ENCODE peak calls at places on chromosomes 12 and 14, in six cellular contexts. One of them, this sample, is unnamed.
A peak's percentile ranks its signal among the peaks of the same experiment; 100 is the strongest.

GRCh38 chr12:124767075-124767821 is 96.4 kb downstream of the SCARB1 start:
- DNase-seq in esophagus squamous epithelium: peak; percentile 13
- DNase-seq in adrenal gland: peak; percentile 59
- DNase-seq in prostate gland: peak; percentile 61
- DNase-seq in uterus: peak; percentile 86
- DNase-seq in transverse colon: peak; percentile 83
- DNase-seq in this sample: peak; percentile 75

GRCh38 chr14:70653662-70654061 is 11.9 kb downstream of the TTC9 start:
- DNase-seq in esophagus squamous epithelium: no peak
- DNase-seq in adrenal gland: no peak
- DNase-seq in prostate gland: no peak
- DNase-seq in uterus: no peak
- DNase-seq in transverse colon: no peak
- DNase-seq in this sample: no peak

GRCh38 chr12:3200032-3200617 is 122.9 kb downstream of the TSPAN9 start:
- DNase-seq in esophagus squamous epithelium: no peak
- DNase-seq in adrenal gland: peak; percentile 56
- DNase-seq in prostate gland: peak; percentile 39
- DNase-seq in uterus: peak; percentile 57
- DNase-seq in transverse colon: peak; percentile 16
- DNase-seq in this sample: no peak

GRCh38 chr12:14573118-14573517 is 5.4 kb upstream of the PLBD1 start:
- DNase-seq in esophagus squamous epithelium: no peak
- DNase-seq in adrenal gland: no peak
- DNase-seq in prostate gland: no peak
- DNase-seq in uterus: no peak
- DNase-seq in transverse colon: no peak
- DNase-seq in this sample: no peak

GRCh38 chr14:55583942-55584468 is 4.0 kb downstream of the KTN1 start:
- DNase-seq in esophagus squamous epithelium: no peak
- DNase-seq in adrenal gland: no peak
- DNase-seq in prostate gland: no peak
- DNase-seq in uterus: no peak
- DNase-seq in transverse colon: no peak
- DNase-seq in this sample: no peak

GRCh38 chr12:19491863-19492262 is 52.6 kb downstream of the AEBP2 start:
- DNase-seq in esophagus squamous epithelium: no peak
- DNase-seq in adrenal gland: no peak
- DNase-seq in prostate gland: no peak
- DNase-seq in uterus: no peak
- DNase-seq in transverse colon: no peak
- DNase-seq in this sample: no peak

GRCh38 chr14:33509927-33510535 is 440.8 kb downstream of the EGLN3 start:
- DNase-seq in esophagus squamous epithelium: no peak
- DNase-seq in adrenal gland: peak; percentile 57
- DNase-seq in prostate gland: no peak
- DNase-seq in uterus: peak; percentile 18
- DNase-seq in transverse colon: no peak
- DNase-seq in this sample: no peak

GRCh38 chr12:14193623-14194022 is 171.9 kb upstream of the ATF7IP start:
- DNase-seq in esophagus squamous epithelium: no peak
- DNase-seq in adrenal gland: no peak
- DNase-seq in prostate gland: no peak
- DNase-seq in uterus: no peak
- DNase-seq in transverse colon: no peak
- DNase-seq in this sample: no peak

GRCh38 chr14:73402579-73402978 is 55.8 kb downstream of the NUMB start:
- DNase-seq in esophagus squamous epithelium: no peak
- DNase-seq in adrenal gland: no peak
- DNase-seq in prostate gland: no peak
- DNase-seq in uterus: no peak
- DNase-seq in transverse colon: no peak
- DNase-seq in this sample: no peak

GRCh38 chr12:79127268-79127895 is 262.8 kb downstream of the SYT1 start:
- DNase-seq in esophagus squamous epithelium: no peak
- DNase-seq in adrenal gland: no peak
- DNase-seq in prostate gland: no peak
- DNase-seq in uterus: no peak
- DNase-seq in transverse colon: no peak
- DNase-seq in this sample: no peak

GRCh38 chr12:93824514-93825500 is 147.6 kb downstream of the CRADD start:
- DNase-seq in esophagus squamous epithelium: no peak
- DNase-seq in adrenal gland: no peak
- DNase-seq in prostate gland: no peak
- DNase-seq in uterus: no peak
- DNase-seq in transverse colon: no peak
- DNase-seq in this sample: no peak

GRCh38 chr14:99378782-99379214 is 101.9 kb downstream of the SETD3 start:
- DNase-seq in esophagus squamous epithelium: no peak
- DNase-seq in adrenal gland: no peak
- DNase-seq in prostate gland: no peak
- DNase-seq in uterus: no peak
- DNase-seq in transverse colon: peak; percentile 24
- DNase-seq in this sample: no peak

GRCh38 chr12:93128332-93128707 is 199.2 kb upstream of the EEA1 start:
- DNase-seq in esophagus squamous epithelium: no peak
- DNase-seq in adrenal gland: no peak
- DNase-seq in prostate gland: peak; percentile 27
- DNase-seq in uterus: no peak
- DNase-seq in transverse colon: no peak
- DNase-seq in this sample: no peak

GRCh38 chr14:92486881-92487280 is 26.7 kb upstream of the RIN3 start:
- DNase-seq in esophagus squamous epithelium: no peak
- DNase-seq in adrenal gland: no peak
- DNase-seq in prostate gland: no peak
- DNase-seq in uterus: no peak
- DNase-seq in transverse colon: no peak
- DNase-seq in this sample: no peak

GRCh38 chr12:127711108-127711507 is 555.9 kb upstream of the TMEM132C start:
- DNase-seq in esophagus squamous epithelium: no peak
- DNase-seq in adrenal gland: no peak
- DNase-seq in prostate gland: no peak
- DNase-seq in uterus: no peak
- DNase-seq in transverse colon: no peak
- DNase-seq in this sample: no peak

GRCh38 chr12:105319691-105320209 is 10.7 kb upstream of the C12orf75 start:
- DNase-seq in esophagus squamous epithelium: no peak
- DNase-seq in adrenal gland: no peak
- DNase-seq in prostate gland: no peak
- DNase-seq in uterus: no peak
- DNase-seq in transverse colon: no peak
- DNase-seq in this sample: no peak

GRCh38 chr12:113146999-113147398 is 2.5 kb upstream of the CFAP73 start:
- DNase-seq in esophagus squamous epithelium: no peak
- DNase-seq in adrenal gland: no peak
- DNase-seq in prostate gland: no peak
- DNase-seq in uterus: no peak
- DNase-seq in transverse colon: no peak
- DNase-seq in this sample: no peak

GRCh38 chr12:55874465-55874864 is 31.7 kb upstream of the MMP19 start:
- DNase-seq in esophagus squamous epithelium: no peak
- DNase-seq in adrenal gland: no peak
- DNase-seq in prostate gland: no peak
- DNase-seq in uterus: no peak
- DNase-seq in transverse colon: no peak
- DNase-seq in this sample: no peak

GRCh38 chr14:100416921-100417451 is 93.8 kb downstream of the SLC25A47 start:
- DNase-seq in esophagus squamous epithelium: no peak
- DNase-seq in adrenal gland: no peak
- DNase-seq in prostate gland: no peak
- DNase-seq in uterus: no peak
- DNase-seq in transverse colon: peak; percentile 56
- DNase-seq in this sample: no peak

GRCh38 chr14:89144066-89144465 is 273.0 kb downstream of the FOXN3 start:
- DNase-seq in esophagus squamous epithelium: no peak
- DNase-seq in adrenal gland: no peak
- DNase-seq in prostate gland: no peak
- DNase-seq in uterus: no peak
- DNase-seq in transverse colon: no peak
- DNase-seq in this sample: no peak

GRCh38 chr14:54818201-54819133 is 84.2 kb downstream of the GCH1 start:
- DNase-seq in esophagus squamous epithelium: no peak
- DNase-seq in adrenal gland: peak; percentile 64
- DNase-seq in prostate gland: no peak
- DNase-seq in uterus: peak; percentile 31
- DNase-seq in transverse colon: peak; percentile 24
- DNase-seq in this sample: no peak

GRCh38 chr12:48002773-48003218 is 1.5 kb downstream of the COL2A1 start:
- DNase-seq in esophagus squamous epithelium: no peak
- DNase-seq in adrenal gland: no peak
- DNase-seq in prostate gland: no peak
- DNase-seq in uterus: peak; percentile 59
- DNase-seq in transverse colon: peak; percentile 37
- DNase-seq in this sample: no peak

GRCh38 chr12:90174198-90174510 is 465.5 kb upstream of the ATP2B1 start:
- DNase-seq in esophagus squamous epithelium: no peak
- DNase-seq in adrenal gland: no peak
- DNase-seq in prostate gland: no peak
- DNase-seq in uterus: no peak
- DNase-seq in transverse colon: no peak
- DNase-seq in this sample: no peak

GRCh38 chr14:21257395-21258193 is 11.6 kb downstream of the HNRNPC start:
- DNase-seq in esophagus squamous epithelium: no peak
- DNase-seq in adrenal gland: peak; percentile 50
- DNase-seq in prostate gland: no peak
- DNase-seq in uterus: no peak
- DNase-seq in transverse colon: no peak
- DNase-seq in this sample: no peak

GRCh38 chr12:41188058-41188840 is at the start of gene PDZRN4:
- DNase-seq in esophagus squamous epithelium: no peak
- DNase-seq in adrenal gland: peak; percentile 8
- DNase-seq in prostate gland: no peak
- DNase-seq in uterus: no peak
- DNase-seq in transverse colon: peak; percentile 8
- DNase-seq in this sample: peak; percentile 45

GRCh38 chr14:75881986-75882385 is 99.8 kb downstream of the TGFB3 start:
- DNase-seq in esophagus squamous epithelium: no peak
- DNase-seq in adrenal gland: no peak
- DNase-seq in prostate gland: no peak
- DNase-seq in uterus: no peak
- DNase-seq in transverse colon: no peak
- DNase-seq in this sample: no peak

DNA sequence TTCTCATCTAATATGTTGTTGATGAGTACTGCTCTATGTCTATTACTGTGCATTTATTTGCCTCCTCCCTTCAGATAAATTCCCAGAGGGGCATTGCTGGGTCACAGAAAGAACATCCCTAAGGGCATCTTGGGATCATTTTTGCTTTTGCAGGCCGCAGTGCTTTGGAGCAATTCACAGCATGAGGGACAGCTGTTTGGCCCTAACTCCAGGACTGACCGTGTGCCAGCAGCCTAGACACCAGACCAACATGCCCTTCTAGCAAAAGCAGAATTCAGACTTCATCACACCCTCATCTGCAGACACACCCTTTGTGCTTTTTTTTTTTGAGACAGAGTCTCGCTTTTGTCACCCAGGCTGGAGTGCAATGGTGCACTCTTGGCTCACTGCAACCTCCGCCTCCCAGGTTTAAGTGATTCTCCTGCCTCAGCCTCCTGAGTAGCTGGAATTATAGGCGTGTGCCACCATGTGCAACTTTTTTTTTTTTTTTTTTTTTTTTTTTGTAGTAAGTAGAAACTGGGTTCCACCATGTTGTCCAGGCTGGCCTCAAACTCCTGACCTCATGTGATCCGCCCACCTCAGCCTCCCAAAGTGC is 31.0 kb downstream of the RNF34 start:
- DNase-seq in esophagus squamous epithelium: no peak
- DNase-seq in adrenal gland: no peak
- DNase-seq in prostate gland: no peak
- DNase-seq in uterus: no peak
- DNase-seq in transverse colon: no peak
- DNase-seq in this sample: no peak
- TF ChIP-seq POLR2A in esophagus squamous epithelium: no peak
- TF ChIP-seq POLR2A in adrenal gland: no peak
- TF ChIP-seq POLR2A in prostate gland: no peak
- TF ChIP-seq POLR2A in uterus: no peak
- TF ChIP-seq POLR2A in transverse colon: no peak
- TF ChIP-seq POLR2A in this sample: no peak

DNA sequence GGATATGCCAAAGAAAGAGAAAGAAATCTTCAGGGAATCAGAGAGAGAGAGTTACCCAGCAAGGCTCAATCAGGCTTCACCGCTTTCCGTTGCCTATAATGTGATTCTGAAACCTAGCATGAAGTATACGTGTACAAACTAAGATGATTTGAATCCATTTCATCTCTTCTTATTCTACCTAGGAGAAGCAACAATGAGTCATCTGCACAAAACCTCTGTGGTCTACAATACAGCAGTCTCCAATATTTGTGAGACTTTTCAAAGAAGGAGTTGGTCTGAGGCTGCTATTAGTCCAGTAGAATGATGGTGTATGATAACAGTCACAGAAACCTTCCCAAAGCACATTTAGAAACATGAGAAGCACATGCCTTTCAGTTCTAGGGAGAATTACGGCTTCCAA is 141.9 kb downstream of the C12orf42 start:
- DNase-seq in esophagus squamous epithelium: no peak
- DNase-seq in adrenal gland: no peak
- DNase-seq in prostate gland: no peak
- DNase-seq in uterus: no peak
- DNase-seq in transverse colon: no peak
- DNase-seq in this sample: no peak
- H3K4me3 ChIP-seq in esophagus squamous epithelium: no peak overlapping the region
- H3K4me3 ChIP-seq in adrenal gland: no peak overlapping the region
- H3K4me3 ChIP-seq in prostate gland: no peak overlapping the region
- H3K4me3 ChIP-seq in uterus: no peak overlapping the region
- H3K4me3 ChIP-seq in transverse colon: no peak overlapping the region
- H3K4me3 ChIP-seq in this sample: no peak overlapping the region

DNA sequence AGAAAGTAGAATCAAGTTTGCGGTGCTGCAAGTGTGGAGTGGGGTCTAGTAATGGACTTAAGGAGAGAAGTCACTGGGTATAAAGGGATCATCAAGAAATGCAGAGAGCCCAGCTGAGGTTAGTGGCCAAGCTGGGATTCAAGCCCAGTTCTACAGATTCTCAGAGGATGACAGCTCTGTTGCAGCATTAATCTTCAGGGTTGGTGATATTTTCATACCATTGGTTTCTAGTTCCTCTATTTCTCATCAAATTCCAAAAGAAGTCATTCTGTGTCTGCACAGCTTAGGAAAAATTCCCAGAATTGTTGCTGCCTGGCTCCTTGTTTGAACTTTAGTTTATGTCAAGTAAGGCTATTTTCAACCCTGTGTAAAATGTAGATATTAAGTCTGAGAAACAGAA is 169.5 kb upstream of the NTF3 start:
- DNase-seq in esophagus squamous epithelium: no peak
- DNase-seq in adrenal gland: no peak
- DNase-seq in prostate gland: no peak
- DNase-seq in uterus: no peak
- DNase-seq in transverse colon: no peak
- DNase-seq in this sample: no peak
- H3K27ac ChIP-seq in esophagus squamous epithelium: no peak overlapping the region
- H3K27ac ChIP-seq in adrenal gland: no peak overlapping the region
- H3K27ac ChIP-seq in prostate gland: no peak overlapping the region
- H3K27ac ChIP-seq in uterus: no peak overlapping the region
- H3K27ac ChIP-seq in transverse colon: no peak overlapping the region
- H3K27ac ChIP-seq in this sample: no peak overlapping the region

GRCh38 chr12:12726543-12727093 is 9.4 kb downstream of the CDKN1B start:
- DNase-seq in esophagus squamous epithelium: no peak
- DNase-seq in adrenal gland: no peak
- DNase-seq in prostate gland: no peak
- DNase-seq in uterus: no peak
- DNase-seq in transverse colon: no peak
- DNase-seq in this sample: no peak
- TF ChIP-seq POLR2A in esophagus squamous epithelium: peak; percentile 9
- TF ChIP-seq POLR2A in adrenal gland: no peak
- TF ChIP-seq POLR2A in prostate gland: no peak
- TF ChIP-seq POLR2A in uterus: no peak
- TF ChIP-seq POLR2A in transverse colon: no peak
- TF ChIP-seq POLR2A in this sample: no peak